ENCODE peak calls at places on chromosomes 6 and 20, in ten cellular contexts. Q is heart right ventricle; V is fibroblast of the aortic adventitia; F is AG04450; U is naive thymus-derived CD4-positive, alpha-beta T cell; M is IMR-90; K is cardiac muscle cell; N is fibroblast of pulmonary artery; D is GM23338; Y is trophoblast cell. J is an unnamed sample.

GRCh38 chr6:166156942-166157341 is 10.7 kb downstream of the TBXT start:
- DNase-seq in M (peak), Q (no peak), N (peak), D (peak), K (peak), Y (peak), F (no peak), U (no peak), V (peak), J (no peak)

GRCh38 chr20:48912065-48912464 is 9.4 kb upstream of the ARFGEF2 start:
- DNase-seq in D (no peak), Y (no peak), M (no peak), F (no peak), U (no peak), K (no peak), N (no peak), Q (no peak), V (no peak), J (no peak)

GRCh38 chr20:3612795-3613560 is 50.2 kb downstream of the GFRA4 start:
- DNase-seq in N (peak), K (peak), Q (no peak), F (no peak), U (no peak), Y (no peak), V (peak), M (peak), D (no peak), J (no peak)

GRCh38 chr20:63745961-63746765 is 6.6 kb downstream of the SLC2A4RG start:
- DNase-seq in U (no peak), F (no peak), M (no peak), N (no peak), D (no peak), K (no peak), V (no peak), Q (no peak), Y (no peak), J (no peak)

GRCh38 chr6:37279366-37280134 is 21.6 kb upstream of the TMEM217 start:
- DNase-seq in F (no peak), U (no peak), N (peak), Q (no peak), V (peak), D (no peak), K (peak), Y (no peak), M (peak), J (no peak)

GRCh38 chr20:2599265-2600060 is 53.0 kb upstream of the NOP56 start:
- DNase-seq in Q (no peak), D (peak), N (no peak), K (peak), U (no peak), F (no peak), M (no peak), Y (no peak), V (no peak), J (no peak)

GRCh38 chr20:49505518-49505917 is 23.1 kb upstream of the KCNB1 start:
- DNase-seq in F (no peak), U (no peak), M (peak), Q (no peak), V (peak), D (peak), Y (no peak), K (peak), N (peak), J (no peak)

GRCh38 chr6:43759157-43759925 is 10.7 kb upstream of the VEGFA start:
- DNase-seq in N (no peak), F (no peak), Y (peak), U (no peak), K (no peak), Q (no peak), V (no peak), M (no peak), D (no peak), J (no peak)

GRCh38 chr6:51513891-51514290 is 573.5 kb downstream of the PKHD1 start:
- DNase-seq in U (no peak), N (no peak), F (no peak), M (no peak), Q (no peak), Y (peak), K (no peak), D (no peak), V (no peak), J (no peak)

GRCh38 chr6:27867941-27868705 is 44.1 kb downstream of the OR2B2 start:
- DNase-seq in F (no peak), U (no peak), D (no peak), Y (no peak), N (no peak), V (no peak), Q (no peak), M (peak), K (peak), J (no peak)

GRCh38 chr20:32893878-32894483 is 35.3 kb downstream of the EFCAB8 start:
- DNase-seq in D (peak), Y (peak), V (peak), K (peak), M (peak), F (no peak), Q (peak), N (peak), U (no peak), J (no peak)

GRCh38 chr6:164098857-164099534 is 684.5 kb downstream of the QKI start:
- DNase-seq in V (peak), N (peak), Y (peak), F (no peak), M (no peak), Q (peak), U (no peak), D (no peak), K (peak), J (no peak)

GRCh38 chr6:168871535-168872106 is 382.0 kb downstream of the THBS2 start:
- DNase-seq in M (no peak), Q (no peak), K (no peak), F (no peak), N (no peak), Y (no peak), D (no peak), V (no peak), U (no peak), J (no peak)

GRCh38 chr6:135191508-135192255 is 10.6 kb downstream of the MYB start:
- DNase-seq in U (no peak), K (no peak), D (no peak), F (no peak), V (no peak), N (no peak), Q (no peak), M (no peak), Y (no peak), J (no peak)

GRCh38 chr6:82954937-82955577 is 110.6 kb downstream of the UBE3D start:
- DNase-seq in N (peak), K (no peak), D (no peak), V (peak), Q (no peak), F (peak), Y (no peak), U (no peak), M (peak), J (no peak)

GRCh38 chr6:147201885-147202515 is 2.2 kb upstream of the STXBP5 start:
- DNase-seq in F (no peak), V (peak), D (peak), Q (no peak), M (peak), N (peak), U (peak), K (peak), Y (peak), J (no peak)

GRCh38 chr20:38536310-38536709 is 44.7 kb upstream of the ADIG start:
- DNase-seq in Q (no peak), D (no peak), M (peak), K (no peak), N (no peak), U (no peak), V (peak), F (no peak), Y (no peak), J (no peak)

GRCh38 chr6:110233769-110234374 is 53.6 kb downstream of the CDC40 start:
- DNase-seq in U (no peak), Y (no peak), N (peak), V (peak), F (no peak), M (peak), Q (no peak), K (peak), D (no peak), J (no peak)

GRCh38 chr6:159758031-159759001 is 3.5 kb upstream of the ACAT2 start:
- DNase-seq in Y (peak), V (peak), Q (no peak), U (no peak), F (peak), M (peak), N (peak), D (peak), K (peak), J (no peak)

GRCh38 chr6:33700391-33701050 is 11.0 kb downstream of the UQCC2 start:
- DNase-seq in N (peak), D (peak), U (peak), K (peak), F (peak), V (peak), M (peak), Q (peak), Y (peak), J (peak)

GRCh38 chr6:16723833-16724232 is 37.4 kb downstream of the ATXN1 start:
- DNase-seq in K (peak), D (peak), V (peak), F (peak), Q (no peak), M (peak), N (peak), U (no peak), Y (peak), J (no peak)

GRCh38 chr6:159376443-159377182 is 207.4 kb downstream of the FNDC1 start:
- DNase-seq in Q (no peak), V (peak), M (no peak), Y (no peak), K (peak), D (no peak), U (no peak), N (peak), F (no peak), J (no peak)

GRCh38 chr6:127015858-127016257 is 102.6 kb upstream of the RSPO3 start:
- DNase-seq in N (no peak), M (no peak), Y (no peak), K (no peak), F (no peak), U (no peak), Q (no peak), V (no peak), D (peak), J (no peak)

GRCh38 chr6:36947570-36948351 is 6.8 kb upstream of the PI16 start:
- DNase-seq in K (no peak), V (no peak), Q (no peak), U (peak), D (no peak), N (no peak), M (peak), Y (no peak), F (no peak), J (no peak)

GRCh38 chr20:8132632-8133587 is 844 bp downstream of the PLCB1 start:
- DNase-seq in U (no peak), K (peak), D (peak), V (peak), Y (peak), Q (peak), M (no peak), N (peak), F (no peak), J (peak)

GRCh38 chr6:13589801-13590200 is 15.4 kb downstream of the SIRT5 start:
- DNase-seq in U (no peak), M (no peak), V (no peak), F (no peak), K (no peak), Q (no peak), N (no peak), Y (no peak), D (no peak), J (no peak)

GRCh38 chr6:16912756-16913155 is 151.5 kb upstream of the ATXN1 start:
- DNase-seq in K (no peak), M (no peak), Y (no peak), Q (no peak), F (no peak), N (no peak), V (no peak), U (no peak), D (no peak), J (no peak)

GRCh38 chr6:79713701-79714322 is 82.7 kb downstream of the SH3BGRL2 start:
- DNase-seq in M (peak), N (peak), D (peak), F (no peak), U (peak), Q (no peak), Y (peak), V (peak), K (peak), J (peak)

GRCh38 chr6:79719248-79719975 is 88.3 kb downstream of the SH3BGRL2 start:
- DNase-seq in F (no peak), V (peak), D (no peak), M (peak), U (no peak), K (peak), Y (no peak), N (peak), Q (no peak), J (no peak)

GRCh38 chr6:79718509-79719247 is 87.5 kb downstream of the SH3BGRL2 start:
- DNase-seq in D (no peak), M (peak), F (no peak), U (no peak), N (peak), Q (no peak), V (peak), Y (no peak), K (peak), J (no peak)

GRCh38 chr6:79712616-79713015 is 81.5 kb downstream of the SH3BGRL2 start:
- DNase-seq in D (no peak), Q (no peak), M (no peak), N (no peak), V (no peak), U (no peak), F (no peak), Y (no peak), K (no peak), J (no peak)

GRCh38 chr6:79717989-79718388 is 86.9 kb downstream of the SH3BGRL2 start:
- DNase-seq in F (no peak), U (no peak), Q (no peak), N (no peak), M (no peak), V (no peak), Y (no peak), K (no peak), D (no peak), J (no peak)
- H3K4me3 ChIP-seq in F (no peak), U (no peak), Q (no peak), N (no peak), M (no peak), V (no peak), Y (no peak), K (no peak), D (no peak), J (no peak)

GRCh38 chr6:63635563-63636515 is at the start of gene PHF3:
- DNase-seq in V (peak), N (peak), K (peak), Q (peak), M (peak), U (peak), Y (peak), F (peak), D (peak), J (peak)

GRCh38 chr6:63636516-63636968 is 940 bp downstream of the PHF3 start:
- DNase-seq in N (peak), K (peak), Y (peak), Q (peak), U (peak), V (peak), D (peak), M (peak), F (no peak), J (peak)

GRCh38 chr6:63635165-63635562 is 438 bp upstream of the PHF3 start:
- DNase-seq in M (no peak), Y (no peak), Q (no peak), D (no peak), N (no peak), F (no peak), V (no peak), U (no peak), K (no peak), J (no peak)

GRCh38 chr6:63637865-63638445 is 2.4 kb downstream of the PHF3 start:
- DNase-seq in U (no peak), N (peak), Q (no peak), F (no peak), Y (no peak), K (peak), V (peak), M (no peak), D (no peak), J (no peak)

DNA sequence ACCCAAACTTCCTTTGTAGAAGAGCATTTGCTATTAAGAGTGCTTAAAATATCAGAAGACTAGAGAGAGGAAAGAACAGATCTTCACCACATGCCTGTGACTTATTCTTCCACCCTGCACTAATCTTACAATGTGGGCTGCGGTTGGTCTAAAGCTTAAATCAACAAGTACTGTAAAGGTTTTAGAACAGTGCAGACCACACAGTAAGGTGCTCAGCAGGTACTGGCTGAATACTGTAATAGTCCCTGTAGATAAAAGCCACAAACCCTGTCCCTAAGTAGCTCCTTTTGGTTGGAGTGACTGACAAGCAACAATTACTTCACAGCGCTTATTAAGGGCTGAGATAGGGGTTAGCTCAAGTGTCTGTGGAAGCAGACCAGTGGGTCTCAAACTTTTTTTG is 972 bp upstream of the PHF3 start:
- DNase-seq in Y (no peak), M (no peak), K (no peak), U (no peak), F (no peak), N (no peak), V (no peak), Q (no peak), D (peak), J (no peak)
- H3K4me3 ChIP-seq in Y (no peak), M (no peak), K (peak), U (no peak), F (no peak), N (no peak), V (no peak), Q (no peak), D (peak), J (no peak)

GRCh38 chr6:56247654-56248122 is 308 bp upstream of the COL21A1 start:
- DNase-seq in V (no peak), Y (no peak), Q (no peak), K (no peak), F (no peak), U (no peak), D (no peak), N (no peak), M (no peak), J (no peak)
- H3K4me3 ChIP-seq in V (peak), Y (no peak), Q (peak), K (peak), F (peak), U (no peak), D (peak), N (peak), M (peak), J (no peak)

DNA sequence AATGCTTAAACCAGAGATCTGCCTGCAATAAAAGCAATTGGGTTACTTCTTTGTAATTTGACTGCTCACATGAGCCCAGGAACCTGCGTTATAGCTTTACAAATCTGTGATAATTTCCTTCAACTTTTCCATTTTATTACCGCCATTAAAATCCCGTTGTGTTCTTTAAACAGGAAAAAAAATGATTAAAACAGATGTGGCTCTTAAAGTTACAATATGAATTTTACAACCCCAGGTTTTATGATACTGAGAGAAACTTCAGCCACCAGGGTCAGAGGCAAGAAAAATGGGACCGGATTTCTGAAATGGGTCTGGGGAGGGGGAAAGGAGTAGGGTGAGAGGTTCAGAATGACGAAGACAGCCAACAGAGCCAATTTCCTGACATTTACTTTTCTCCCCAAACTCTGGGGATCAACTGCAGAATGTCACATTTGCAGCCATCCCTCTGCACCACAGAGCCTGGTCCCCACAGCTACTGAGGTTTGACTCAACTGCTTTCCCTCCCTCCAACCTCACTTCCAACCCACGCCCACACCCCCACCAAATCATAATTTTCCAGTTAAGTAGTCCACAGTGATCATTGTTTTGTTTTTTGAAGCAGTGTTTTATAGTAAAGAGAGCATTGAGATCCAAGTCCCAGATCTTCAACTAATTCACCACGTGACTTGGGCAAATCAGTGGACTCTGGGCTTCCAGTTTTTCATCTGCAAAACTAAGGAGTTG is 77.6 kb upstream of the EYA2 start:
- DNase-seq in K (no peak), Y (no peak), F (no peak), U (no peak), N (no peak), Q (no peak), M (no peak), V (no peak), D (no peak), J (no peak)
- H3K4me3 ChIP-seq in K (no peak), Y (no peak), F (no peak), U (no peak), N (no peak), Q (no peak), M (no peak), V (no peak), D (no peak), J (no peak)

GRCh38 chr6:11418290-11418905 is 119.2 kb upstream of the TMEM170B start:
- DNase-seq in D (no peak), F (no peak), M (no peak), N (no peak), K (no peak), Y (no peak), U (no peak), Q (no peak), V (no peak), J (no peak)
- H3K4me3 ChIP-seq in D (no peak), F (no peak), M (no peak), N (no peak), K (no peak), Y (no peak), U (no peak), Q (no peak), V (no peak), J (no peak)

GRCh38 chr20:51768759-51769517 is 748 bp upstream of the ATP9A start:
- DNase-seq in Q (no peak), N (peak), U (no peak), F (no peak), V (no peak), K (peak), D (peak), M (no peak), Y (no peak), J (no peak)
- H3K4me3 ChIP-seq in Q (no peak), N (no peak), U (no peak), F (peak), V (peak), K (no peak), D (peak), M (peak), Y (peak), J (no peak)

GRCh38 chr6:10382728-10383127 is 32.1 kb downstream of the TFAP2A start:
- DNase-seq in U (no peak), D (no peak), N (no peak), F (no peak), K (no peak), M (no peak), Q (no peak), Y (no peak), V (no peak), J (no peak)

GRCh38 chr6:10383312-10384063 is 31.4 kb downstream of the TFAP2A start:
- DNase-seq in M (no peak), N (no peak), U (no peak), D (peak), Q (no peak), Y (peak), F (no peak), K (no peak), V (no peak), J (no peak)

GRCh38 chr6:10384719-10385511 is 30.0 kb downstream of the TFAP2A start:
- DNase-seq in Q (no peak), N (no peak), K (no peak), D (peak), V (no peak), Y (peak), M (no peak), U (no peak), F (no peak), J (no peak)

GRCh38 chr6:10384333-10384718 is 30.5 kb downstream of the TFAP2A start:
- DNase-seq in M (no peak), Q (no peak), K (no peak), U (no peak), V (no peak), N (no peak), F (no peak), Y (no peak), D (no peak), J (no peak)

DNA sequence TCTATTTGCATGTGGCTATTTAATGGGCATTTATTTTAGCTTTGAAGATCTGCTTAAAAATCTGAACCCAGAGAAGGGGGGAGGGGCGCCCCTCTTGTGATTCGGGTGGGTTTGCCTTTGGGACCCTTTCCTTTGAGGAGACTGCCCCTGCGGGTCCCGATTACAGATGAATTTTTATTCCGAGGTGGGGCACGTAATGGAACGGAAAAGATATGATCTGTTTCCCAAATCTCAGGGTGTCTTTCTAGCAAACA is 30.9 kb downstream of the TFAP2A start:
- DNase-seq in D (no peak), K (no peak), V (no peak), N (no peak), U (no peak), Y (no peak), F (no peak), Q (no peak), M (no peak), J (no peak)
- H3K4me3 ChIP-seq in D (peak), K (no peak), V (no peak), N (no peak), U (no peak), Y (no peak), F (no peak), Q (no peak), M (no peak), J (no peak)

J was measured in CD8-positive, alpha-beta T cell.